ENCODE peak calls at places on chromosomes 2 and 18, in eight cellular contexts. One of them, this sample, is unnamed.

GRCh38 chr2:170639635-170640034 is 75.5 kb upstream of the SP5 start:
- DNase-seq in Peyer's patch: no peak
- DNase-seq in Panc1: no peak
- DNase-seq in HCT116: no peak
- DNase-seq in CD8-positive, alpha-beta T cell: no peak
- DNase-seq in neuronal stem cell: no peak
- DNase-seq in IMR-90: no peak
- DNase-seq in CD4-positive, CD25-positive, alpha-beta regulatory T cell: no peak
- DNase-seq in this sample: no peak

GRCh38 chr2:112836695-112837117 is at the start of gene IL1B:
- DNase-seq in CD4-positive, CD25-positive, alpha-beta regulatory T cell: no peak
- DNase-seq in IMR-90: peak; percentile 81
- DNase-seq in HCT116: no peak
- DNase-seq in Peyer's patch: no peak
- DNase-seq in Panc1: no peak
- DNase-seq in CD8-positive, alpha-beta T cell: no peak
- DNase-seq in neuronal stem cell: no peak
- DNase-seq in this sample: no peak

GRCh38 chr2:241053576-241054251 is 48.4 kb downstream of the MTERF4 start:
- DNase-seq in neuronal stem cell: no peak
- DNase-seq in CD4-positive, CD25-positive, alpha-beta regulatory T cell: no peak
- DNase-seq in CD8-positive, alpha-beta T cell: peak; percentile 6
- DNase-seq in IMR-90: no peak
- DNase-seq in Peyer's patch: no peak
- DNase-seq in Panc1: no peak
- DNase-seq in HCT116: no peak
- DNase-seq in this sample: no peak

GRCh38 chr18:61581578-61582204 is 248.5 kb downstream of the CDH20 start:
- DNase-seq in neuronal stem cell: peak; percentile 79
- DNase-seq in CD4-positive, CD25-positive, alpha-beta regulatory T cell: peak; percentile 35
- DNase-seq in CD8-positive, alpha-beta T cell: peak; percentile 66
- DNase-seq in IMR-90: peak; percentile 47
- DNase-seq in HCT116: peak; percentile 22
- DNase-seq in Peyer's patch: peak; percentile 87
- DNase-seq in Panc1: peak; percentile 35
- DNase-seq in this sample: peak; percentile 12

GRCh38 chr2:210477496-210477895 is 937 bp upstream of the LANCL1 start:
- DNase-seq in HCT116: peak; percentile 66
- DNase-seq in Peyer's patch: no peak
- DNase-seq in Panc1: no peak
- DNase-seq in CD8-positive, alpha-beta T cell: no peak
- DNase-seq in CD4-positive, CD25-positive, alpha-beta regulatory T cell: no peak
- DNase-seq in IMR-90: peak; percentile 64
- DNase-seq in neuronal stem cell: no peak
- DNase-seq in this sample: no peak

GRCh38 chr18:26468931-26469340 is 79.4 kb downstream of the KCTD1 start:
- DNase-seq in Peyer's patch: no peak
- DNase-seq in CD8-positive, alpha-beta T cell: no peak
- DNase-seq in HCT116: no peak
- DNase-seq in neuronal stem cell: no peak
- DNase-seq in Panc1: no peak
- DNase-seq in CD4-positive, CD25-positive, alpha-beta regulatory T cell: no peak
- DNase-seq in IMR-90: no peak
- DNase-seq in this sample: no peak

GRCh38 chr2:53740170-53740569 is 27.4 kb upstream of the CHAC2 start:
- DNase-seq in neuronal stem cell: no peak
- DNase-seq in Panc1: no peak
- DNase-seq in IMR-90: peak; percentile 64
- DNase-seq in CD4-positive, CD25-positive, alpha-beta regulatory T cell: no peak
- DNase-seq in Peyer's patch: no peak
- DNase-seq in CD8-positive, alpha-beta T cell: no peak
- DNase-seq in HCT116: peak; percentile 1
- DNase-seq in this sample: no peak

GRCh38 chr2:238220892-238221521 is 17.5 kb upstream of the ILKAP start:
- DNase-seq in Panc1: no peak
- DNase-seq in neuronal stem cell: no peak
- DNase-seq in CD4-positive, CD25-positive, alpha-beta regulatory T cell: no peak
- DNase-seq in HCT116: no peak
- DNase-seq in IMR-90: no peak
- DNase-seq in Peyer's patch: no peak
- DNase-seq in CD8-positive, alpha-beta T cell: no peak
- DNase-seq in this sample: no peak

GRCh38 chr18:13386891-13387801 is 168.6 kb downstream of the LDLRAD4 start:
- DNase-seq in Peyer's patch: no peak
- DNase-seq in IMR-90: no peak
- DNase-seq in Panc1: no peak
- DNase-seq in neuronal stem cell: no peak
- DNase-seq in CD8-positive, alpha-beta T cell: peak; percentile 7
- DNase-seq in CD4-positive, CD25-positive, alpha-beta regulatory T cell: no peak
- DNase-seq in HCT116: no peak
- DNase-seq in this sample: no peak

GRCh38 chr2:119028327-119029174 is 86.6 kb downstream of the MARCO start:
- DNase-seq in Panc1: peak; percentile 17
- DNase-seq in CD8-positive, alpha-beta T cell: peak; percentile 5
- DNase-seq in neuronal stem cell: no peak
- DNase-seq in CD4-positive, CD25-positive, alpha-beta regulatory T cell: no peak
- DNase-seq in IMR-90: peak; percentile 25
- DNase-seq in HCT116: peak; percentile 48
- DNase-seq in Peyer's patch: no peak
- DNase-seq in this sample: no peak

GRCh38 chr18:6624729-6625308 is 104.7 kb upstream of the ARHGAP28 start:
- DNase-seq in neuronal stem cell: no peak
- DNase-seq in Peyer's patch: no peak
- DNase-seq in CD8-positive, alpha-beta T cell: no peak
- DNase-seq in HCT116: no peak
- DNase-seq in Panc1: no peak
- DNase-seq in CD4-positive, CD25-positive, alpha-beta regulatory T cell: no peak
- DNase-seq in IMR-90: peak; percentile 71
- DNase-seq in this sample: no peak

GRCh38 chr2:63790491-63790890 is 51.2 kb upstream of the UGP2 start:
- DNase-seq in Peyer's patch: no peak
- DNase-seq in neuronal stem cell: no peak
- DNase-seq in CD4-positive, CD25-positive, alpha-beta regulatory T cell: no peak
- DNase-seq in HCT116: no peak
- DNase-seq in Panc1: no peak
- DNase-seq in IMR-90: peak; percentile 37
- DNase-seq in CD8-positive, alpha-beta T cell: no peak
- DNase-seq in this sample: no peak

GRCh38 chr2:86764661-86765307 is 25.9 kb downstream of the CD8A start:
- DNase-seq in CD8-positive, alpha-beta T cell: peak; percentile 50
- DNase-seq in neuronal stem cell: peak; percentile 26
- DNase-seq in Panc1: peak; percentile 28
- DNase-seq in Peyer's patch: no peak
- DNase-seq in HCT116: peak; percentile 37
- DNase-seq in IMR-90: peak; percentile 49
- DNase-seq in CD4-positive, CD25-positive, alpha-beta regulatory T cell: no peak
- DNase-seq in this sample: no peak

GRCh38 chr18:48340502-48340901 is 68.7 kb downstream of the ZBTB7C start:
- DNase-seq in HCT116: no peak
- DNase-seq in Peyer's patch: no peak
- DNase-seq in neuronal stem cell: no peak
- DNase-seq in Panc1: no peak
- DNase-seq in CD8-positive, alpha-beta T cell: no peak
- DNase-seq in IMR-90: no peak
- DNase-seq in CD4-positive, CD25-positive, alpha-beta regulatory T cell: no peak
- DNase-seq in this sample: no peak

GRCh38 chr2:201965550-201965949 is 68.1 kb upstream of the FZD7 start:
- DNase-seq in IMR-90: no peak
- DNase-seq in Panc1: no peak
- DNase-seq in CD4-positive, CD25-positive, alpha-beta regulatory T cell: no peak
- DNase-seq in HCT116: no peak
- DNase-seq in neuronal stem cell: no peak
- DNase-seq in Peyer's patch: no peak
- DNase-seq in CD8-positive, alpha-beta T cell: no peak
- DNase-seq in this sample: no peak

DNA sequence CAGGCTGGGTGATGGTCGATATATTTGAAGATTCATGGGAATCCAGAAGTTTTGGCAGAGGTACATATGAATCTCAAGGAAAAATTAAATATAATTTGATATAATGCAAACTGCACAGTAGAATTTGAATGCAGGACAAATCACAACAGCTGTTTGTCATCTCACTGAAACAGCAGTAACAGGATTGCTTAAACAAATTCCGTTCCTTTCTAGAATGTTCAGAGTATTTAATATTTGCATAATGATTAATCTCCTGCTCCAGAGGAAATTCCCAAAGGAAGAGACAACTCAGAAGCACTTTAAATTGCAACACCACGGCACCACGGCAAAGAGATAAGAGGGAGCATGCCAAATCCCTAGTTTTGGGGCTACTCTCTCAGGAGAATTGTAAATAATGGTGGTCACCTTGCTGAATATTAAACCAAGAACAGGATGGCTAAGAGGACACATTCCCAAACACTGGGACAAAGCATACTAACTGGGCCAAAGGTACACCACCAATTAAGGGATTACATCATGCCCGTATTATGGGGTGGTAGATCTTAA is 67.8 kb upstream of the MAP4K3 start:
- DNase-seq in CD8-positive, alpha-beta T cell: no peak
- DNase-seq in neuronal stem cell: no peak
- DNase-seq in CD4-positive, CD25-positive, alpha-beta regulatory T cell: no peak
- DNase-seq in HCT116: no peak
- DNase-seq in IMR-90: peak; percentile 89
- DNase-seq in Peyer's patch: no peak
- DNase-seq in Panc1: peak; percentile 46
- DNase-seq in this sample: no peak
- H3K4me1 ChIP-seq in CD8-positive, alpha-beta T cell: no peaks in the 10 kb centered on the region
- H3K4me1 ChIP-seq in neuronal stem cell: peaks cover 1% of the 10 kb centered on the region
- H3K4me1 ChIP-seq in CD4-positive, CD25-positive, alpha-beta regulatory T cell: no peaks in the 10 kb centered on the region
- H3K4me1 ChIP-seq in HCT116: no peaks in the 10 kb centered on the region
- H3K4me1 ChIP-seq in IMR-90: peaks cover 33% of the 10 kb centered on the region
- H3K4me1 ChIP-seq in Peyer's patch: peaks cover 25% of the 10 kb centered on the region
- H3K4me1 ChIP-seq in Panc1: peaks cover 5% of the 10 kb centered on the region
- H3K4me1 ChIP-seq in this sample: no peaks in the 10 kb centered on the region

DNA sequence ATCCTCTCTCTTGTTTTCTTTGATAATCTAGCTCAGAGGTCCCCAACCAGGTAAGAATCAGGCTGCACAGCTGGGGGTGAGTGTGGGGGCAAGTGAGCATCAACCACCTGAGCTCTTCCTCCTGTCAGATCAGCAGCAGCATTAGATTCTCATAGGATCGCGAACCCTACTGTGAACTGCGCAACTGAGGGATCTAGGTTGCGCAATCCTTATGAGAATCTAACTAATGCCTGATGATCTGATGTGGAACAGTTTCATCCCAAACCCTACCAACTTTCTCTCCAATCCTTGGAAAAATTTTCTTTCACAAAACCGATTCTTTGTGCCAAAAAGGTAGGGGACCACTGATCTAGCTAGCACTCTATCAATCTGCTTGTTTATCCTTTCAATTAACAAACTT is 678.3 kb downstream of the CBLN2 start:
- DNase-seq in neuronal stem cell: no peak
- DNase-seq in Peyer's patch: no peak
- DNase-seq in Panc1: no peak
- DNase-seq in HCT116: no peak
- DNase-seq in CD4-positive, CD25-positive, alpha-beta regulatory T cell: no peak
- DNase-seq in IMR-90: no peak
- DNase-seq in CD8-positive, alpha-beta T cell: no peak
- DNase-seq in this sample: no peak
- H3K9me3 ChIP-seq in neuronal stem cell: no peaks in the 10 kb centered on the region
- H3K9me3 ChIP-seq in Peyer's patch: no peaks in the 10 kb centered on the region
- H3K9me3 ChIP-seq in Panc1: no peaks in the 10 kb centered on the region
- H3K9me3 ChIP-seq in HCT116: peaks cover 12% of the 10 kb centered on the region
- H3K9me3 ChIP-seq in CD4-positive, CD25-positive, alpha-beta regulatory T cell: no peaks in the 10 kb centered on the region
- H3K9me3 ChIP-seq in IMR-90: peaks cover 3% of the 10 kb centered on the region
- H3K9me3 ChIP-seq in CD8-positive, alpha-beta T cell: no peaks in the 10 kb centered on the region
- H3K9me3 ChIP-seq in this sample: no peaks in the 10 kb centered on the region

DNA sequence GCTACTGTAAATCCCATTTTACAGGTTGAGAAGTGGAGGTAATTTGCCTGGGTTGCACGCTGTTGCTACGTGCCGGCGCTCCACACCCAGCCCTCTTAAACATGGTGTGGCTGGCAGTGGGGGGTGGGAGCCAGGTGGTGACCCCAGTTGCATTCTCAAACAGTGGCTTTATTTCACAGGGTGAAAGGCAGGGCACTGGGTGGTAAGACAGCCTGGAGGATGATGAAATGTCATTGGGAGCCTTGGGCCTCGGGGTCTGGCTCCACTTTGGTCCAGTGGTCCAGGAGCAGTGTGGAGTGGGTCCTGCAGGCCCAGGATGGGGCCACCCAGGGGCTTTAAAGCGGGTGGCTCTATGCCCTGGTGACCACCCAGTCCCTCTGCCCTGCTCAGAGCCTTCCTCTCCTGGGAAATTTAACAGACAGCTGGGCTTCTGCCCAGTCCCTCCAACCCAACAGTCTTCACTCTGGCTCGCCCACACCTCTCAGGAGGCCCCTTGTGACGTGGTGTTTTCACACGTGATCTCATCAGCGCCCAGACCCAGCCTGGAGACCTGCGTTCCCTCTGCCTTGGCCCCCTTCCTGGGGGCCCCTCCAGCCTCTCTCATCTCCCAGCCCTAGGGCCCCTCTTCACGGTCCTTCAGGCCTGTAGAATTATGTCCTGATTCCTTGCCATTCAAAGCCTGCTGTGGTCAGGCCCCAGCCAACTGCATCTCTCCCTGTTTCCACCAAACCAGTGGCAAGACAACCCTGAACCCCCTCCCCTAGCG is 92.5 kb downstream of the INHBB start:
- DNase-seq in CD4-positive, CD25-positive, alpha-beta regulatory T cell: no peak
- DNase-seq in neuronal stem cell: no peak
- DNase-seq in Panc1: no peak
- DNase-seq in HCT116: no peak
- DNase-seq in IMR-90: no peak
- DNase-seq in Peyer's patch: no peak
- DNase-seq in CD8-positive, alpha-beta T cell: no peak
- DNase-seq in this sample: no peak
- H3K27me3 ChIP-seq in CD4-positive, CD25-positive, alpha-beta regulatory T cell: peaks cover under 1% of the 10 kb centered on the region
- H3K27me3 ChIP-seq in neuronal stem cell: peaks cover 86% of the 10 kb centered on the region
- H3K27me3 ChIP-seq in Panc1: no peaks in the 10 kb centered on the region
- H3K27me3 ChIP-seq in HCT116: no peaks in the 10 kb centered on the region
- H3K27me3 ChIP-seq in IMR-90: peaks cover 74% of the 10 kb centered on the region
- H3K27me3 ChIP-seq in Peyer's patch: no peaks in the 10 kb centered on the region
- H3K27me3 ChIP-seq in CD8-positive, alpha-beta T cell: peaks cover 5% of the 10 kb centered on the region
- H3K27me3 ChIP-seq in this sample: peaks cover 15% of the 10 kb centered on the region

GRCh38 chr18:11498821-11499220 is 110.6 kb upstream of the SLC35G4 start:
- DNase-seq in CD8-positive, alpha-beta T cell: no peak
- DNase-seq in IMR-90: no peak
- DNase-seq in CD4-positive, CD25-positive, alpha-beta regulatory T cell: no peak
- DNase-seq in Panc1: no peak
- DNase-seq in HCT116: no peak
- DNase-seq in neuronal stem cell: no peak
- DNase-seq in Peyer's patch: no peak
- DNase-seq in this sample: no peak

GRCh38 chr18:11496561-11497172 is 112.7 kb upstream of the SLC35G4 start:
- DNase-seq in neuronal stem cell: no peak
- DNase-seq in IMR-90: no peak
- DNase-seq in HCT116: no peak
- DNase-seq in Panc1: no peak
- DNase-seq in CD4-positive, CD25-positive, alpha-beta regulatory T cell: no peak
- DNase-seq in Peyer's patch: no peak
- DNase-seq in CD8-positive, alpha-beta T cell: no peak
- DNase-seq in this sample: no peak

GRCh38 chr18:11500153-11501122 is 109.0 kb upstream of the SLC35G4 start:
- DNase-seq in Peyer's patch: no peak
- DNase-seq in IMR-90: peak; percentile 98
- DNase-seq in CD4-positive, CD25-positive, alpha-beta regulatory T cell: no peak
- DNase-seq in CD8-positive, alpha-beta T cell: no peak
- DNase-seq in Panc1: peak; percentile 81
- DNase-seq in neuronal stem cell: no peak
- DNase-seq in HCT116: peak; percentile 89
- DNase-seq in this sample: no peak

GRCh38 chr18:11495441-11495840 is 114.0 kb upstream of the SLC35G4 start:
- DNase-seq in Panc1: no peak
- DNase-seq in Peyer's patch: no peak
- DNase-seq in CD4-positive, CD25-positive, alpha-beta regulatory T cell: no peak
- DNase-seq in IMR-90: no peak
- DNase-seq in neuronal stem cell: no peak
- DNase-seq in CD8-positive, alpha-beta T cell: no peak
- DNase-seq in HCT116: no peak
- DNase-seq in this sample: no peak

GRCh38 chr18:11497585-11497984 is 111.8 kb upstream of the SLC35G4 start:
- DNase-seq in HCT116: no peak
- DNase-seq in IMR-90: peak; percentile 49
- DNase-seq in CD8-positive, alpha-beta T cell: no peak
- DNase-seq in Peyer's patch: no peak
- DNase-seq in Panc1: no peak
- DNase-seq in neuronal stem cell: no peak
- DNase-seq in CD4-positive, CD25-positive, alpha-beta regulatory T cell: no peak
- DNase-seq in this sample: no peak
- H3K4me1 ChIP-seq in HCT116: peaks cover 30% of the 10 kb centered on the region
- H3K4me1 ChIP-seq in IMR-90: peaks cover 2% of the 10 kb centered on the region
- H3K4me1 ChIP-seq in CD8-positive, alpha-beta T cell: no peaks in the 10 kb centered on the region
- H3K4me1 ChIP-seq in Peyer's patch: no peaks in the 10 kb centered on the region
- H3K4me1 ChIP-seq in Panc1: no peaks in the 10 kb centered on the region
- H3K4me1 ChIP-seq in neuronal stem cell: no peaks in the 10 kb centered on the region
- H3K4me1 ChIP-seq in CD4-positive, CD25-positive, alpha-beta regulatory T cell: no peaks in the 10 kb centered on the region
- H3K4me1 ChIP-seq in this sample: no peaks in the 10 kb centered on the region

This sample was measured in effector memory CD4-positive, alpha-beta T cell.